ENCODE peak calls at places on chromosomes 7 and 10, in eight cellular contexts. One of them, this sample, is unnamed.

GRCh38 chr10:119428789-119429188 is 113.7 kb downstream of the RGS10 start:
- DNase-seq in B cell: no peak
- DNase-seq in nephron progenitor cell: peak
- DNase-seq in NCI-H1105 treated with DMSO at 0.1 percent for 48 hours: no peak
- DNase-seq in K562: peak
- DNase-seq in anterior cingulate cortex: no peak
- DNase-seq in CD4-positive, alpha-beta T cell: no peak
- DNase-seq in ELF-1: no peak
- DNase-seq in this sample: no peak

GRCh38 chr7:25481891-25482290 is 253.6 kb upstream of the NPVF start:
- DNase-seq in K562: no peak
- DNase-seq in NCI-H1105 treated with DMSO at 0.1 percent for 48 hours: no peak
- DNase-seq in B cell: no peak
- DNase-seq in nephron progenitor cell: no peak
- DNase-seq in ELF-1: no peak
- DNase-seq in CD4-positive, alpha-beta T cell: no peak
- DNase-seq in anterior cingulate cortex: no peak
- DNase-seq in this sample: no peak

GRCh38 chr7:145812218-145812617 is 304.4 kb upstream of the CNTNAP2 start:
- DNase-seq in CD4-positive, alpha-beta T cell: no peak
- DNase-seq in nephron progenitor cell: no peak
- DNase-seq in B cell: no peak
- DNase-seq in K562: no peak
- DNase-seq in ELF-1: no peak
- DNase-seq in NCI-H1105 treated with DMSO at 0.1 percent for 48 hours: no peak
- DNase-seq in anterior cingulate cortex: no peak
- DNase-seq in this sample: no peak

GRCh38 chr10:52502237-52502636 is 188.2 kb downstream of the DKK1 start:
- DNase-seq in nephron progenitor cell: no peak
- DNase-seq in B cell: no peak
- DNase-seq in anterior cingulate cortex: no peak
- DNase-seq in K562: no peak
- DNase-seq in CD4-positive, alpha-beta T cell: no peak
- DNase-seq in NCI-H1105 treated with DMSO at 0.1 percent for 48 hours: no peak
- DNase-seq in ELF-1: no peak
- DNase-seq in this sample: no peak

GRCh38 chr7:24786941-24787340 is 29.7 kb upstream of the GSDME start:
- DNase-seq in NCI-H1105 treated with DMSO at 0.1 percent for 48 hours: no peak
- DNase-seq in CD4-positive, alpha-beta T cell: no peak
- DNase-seq in K562: no peak
- DNase-seq in nephron progenitor cell: no peak
- DNase-seq in ELF-1: no peak
- DNase-seq in anterior cingulate cortex: no peak
- DNase-seq in B cell: no peak
- DNase-seq in this sample: peak

GRCh38 chr10:88918506-88918905 is 34.1 kb downstream of the ACTA2 start:
- DNase-seq in CD4-positive, alpha-beta T cell: no peak
- DNase-seq in nephron progenitor cell: no peak
- DNase-seq in NCI-H1105 treated with DMSO at 0.1 percent for 48 hours: no peak
- DNase-seq in anterior cingulate cortex: no peak
- DNase-seq in ELF-1: no peak
- DNase-seq in K562: no peak
- DNase-seq in B cell: no peak
- DNase-seq in this sample: no peak

GRCh38 chr10:100751211-100751933 is 6.0 kb downstream of the PAX2 start:
- DNase-seq in K562: no peak
- DNase-seq in anterior cingulate cortex: no peak
- DNase-seq in B cell: no peak
- DNase-seq in nephron progenitor cell: no peak
- DNase-seq in CD4-positive, alpha-beta T cell: no peak
- DNase-seq in NCI-H1105 treated with DMSO at 0.1 percent for 48 hours: no peak
- DNase-seq in ELF-1: no peak
- DNase-seq in this sample: no peak

GRCh38 chr10:73931767-73932624 is 21.1 kb downstream of the PLAU start:
- DNase-seq in anterior cingulate cortex: no peak
- DNase-seq in nephron progenitor cell: no peak
- DNase-seq in NCI-H1105 treated with DMSO at 0.1 percent for 48 hours: no peak
- DNase-seq in K562: peak
- DNase-seq in B cell: no peak
- DNase-seq in ELF-1: peak
- DNase-seq in CD4-positive, alpha-beta T cell: peak
- DNase-seq in this sample: peak

GRCh38 chr10:73876157-73876556 is 1.8 kb upstream of the CAMK2G start:
- DNase-seq in nephron progenitor cell: no peak
- DNase-seq in K562: no peak
- DNase-seq in NCI-H1105 treated with DMSO at 0.1 percent for 48 hours: no peak
- DNase-seq in ELF-1: peak
- DNase-seq in B cell: no peak
- DNase-seq in anterior cingulate cortex: no peak
- DNase-seq in CD4-positive, alpha-beta T cell: no peak
- DNase-seq in this sample: peak

GRCh38 chr10:103859161-103860141 is 4.1 kb upstream of the SH3PXD2A start:
- DNase-seq in anterior cingulate cortex: peak
- DNase-seq in K562: peak
- DNase-seq in B cell: no peak
- DNase-seq in nephron progenitor cell: peak
- DNase-seq in NCI-H1105 treated with DMSO at 0.1 percent for 48 hours: peak
- DNase-seq in ELF-1: peak
- DNase-seq in CD4-positive, alpha-beta T cell: peak
- DNase-seq in this sample: no peak

GRCh38 chr10:114024876-114025609 is 18.6 kb upstream of the ADRB1 start:
- DNase-seq in ELF-1: no peak
- DNase-seq in NCI-H1105 treated with DMSO at 0.1 percent for 48 hours: no peak
- DNase-seq in anterior cingulate cortex: no peak
- DNase-seq in nephron progenitor cell: no peak
- DNase-seq in B cell: peak
- DNase-seq in K562: peak
- DNase-seq in CD4-positive, alpha-beta T cell: no peak
- DNase-seq in this sample: peak

GRCh38 chr7:76396039-76396732 is 13.3 kb downstream of the SSC4D start:
- DNase-seq in NCI-H1105 treated with DMSO at 0.1 percent for 48 hours: no peak
- DNase-seq in K562: no peak
- DNase-seq in anterior cingulate cortex: no peak
- DNase-seq in B cell: no peak
- DNase-seq in CD4-positive, alpha-beta T cell: no peak
- DNase-seq in ELF-1: peak
- DNase-seq in nephron progenitor cell: no peak
- DNase-seq in this sample: peak

GRCh38 chr10:102657984-102658724 is 13.9 kb downstream of the TRIM8 start:
- DNase-seq in CD4-positive, alpha-beta T cell: no peak
- DNase-seq in NCI-H1105 treated with DMSO at 0.1 percent for 48 hours: no peak
- DNase-seq in nephron progenitor cell: no peak
- DNase-seq in anterior cingulate cortex: no peak
- DNase-seq in K562: no peak
- DNase-seq in B cell: no peak
- DNase-seq in ELF-1: no peak
- DNase-seq in this sample: no peak

GRCh38 chr7:67618569-67619543 is 622.2 kb downstream of the TYW1 start:
- DNase-seq in CD4-positive, alpha-beta T cell: no peak
- DNase-seq in nephron progenitor cell: peak
- DNase-seq in anterior cingulate cortex: peak
- DNase-seq in ELF-1: peak
- DNase-seq in B cell: no peak
- DNase-seq in K562: no peak
- DNase-seq in NCI-H1105 treated with DMSO at 0.1 percent for 48 hours: peak
- DNase-seq in this sample: no peak

GRCh38 chr7:150728011-150728410 is 9.2 kb upstream of the GIMAP5 start:
- DNase-seq in B cell: no peak
- DNase-seq in anterior cingulate cortex: no peak
- DNase-seq in K562: no peak
- DNase-seq in nephron progenitor cell: no peak
- DNase-seq in CD4-positive, alpha-beta T cell: no peak
- DNase-seq in NCI-H1105 treated with DMSO at 0.1 percent for 48 hours: no peak
- DNase-seq in ELF-1: no peak
- DNase-seq in this sample: no peak

GRCh38 chr10:44468965-44469364 is 84.1 kb upstream of the CXCL12 start:
- DNase-seq in B cell: no peak
- DNase-seq in CD4-positive, alpha-beta T cell: no peak
- DNase-seq in NCI-H1105 treated with DMSO at 0.1 percent for 48 hours: no peak
- DNase-seq in anterior cingulate cortex: no peak
- DNase-seq in nephron progenitor cell: no peak
- DNase-seq in ELF-1: no peak
- DNase-seq in K562: no peak
- DNase-seq in this sample: no peak

GRCh38 chr10:98096731-98097130 is 37.7 kb upstream of the R3HCC1L start:
- DNase-seq in nephron progenitor cell: no peak
- DNase-seq in anterior cingulate cortex: no peak
- DNase-seq in NCI-H1105 treated with DMSO at 0.1 percent for 48 hours: no peak
- DNase-seq in K562: no peak
- DNase-seq in CD4-positive, alpha-beta T cell: no peak
- DNase-seq in B cell: no peak
- DNase-seq in ELF-1: no peak
- DNase-seq in this sample: no peak

GRCh38 chr10:43249962-43250624 is 16.8 kb downstream of the RASGEF1A start:
- DNase-seq in anterior cingulate cortex: no peak
- DNase-seq in CD4-positive, alpha-beta T cell: no peak
- DNase-seq in K562: no peak
- DNase-seq in nephron progenitor cell: peak
- DNase-seq in B cell: peak
- DNase-seq in NCI-H1105 treated with DMSO at 0.1 percent for 48 hours: no peak
- DNase-seq in ELF-1: peak
- DNase-seq in this sample: peak

GRCh38 chr10:117540640-117541404 is 1.7 kb upstream of the EMX2 start:
- DNase-seq in nephron progenitor cell: no peak
- DNase-seq in B cell: no peak
- DNase-seq in NCI-H1105 treated with DMSO at 0.1 percent for 48 hours: no peak
- DNase-seq in K562: no peak
- DNase-seq in anterior cingulate cortex: no peak
- DNase-seq in CD4-positive, alpha-beta T cell: no peak
- DNase-seq in ELF-1: no peak
- DNase-seq in this sample: no peak

GRCh38 chr7:94403546-94403945 is 8.9 kb downstream of the COL1A2 start:
- DNase-seq in CD4-positive, alpha-beta T cell: no peak
- DNase-seq in B cell: no peak
- DNase-seq in ELF-1: no peak
- DNase-seq in K562: no peak
- DNase-seq in NCI-H1105 treated with DMSO at 0.1 percent for 48 hours: no peak
- DNase-seq in nephron progenitor cell: no peak
- DNase-seq in anterior cingulate cortex: no peak
- DNase-seq in this sample: no peak

GRCh38 chr7:150754950-150755349 is 17.7 kb downstream of the GIMAP5 start:
- DNase-seq in NCI-H1105 treated with DMSO at 0.1 percent for 48 hours: no peak
- DNase-seq in CD4-positive, alpha-beta T cell: no peak
- DNase-seq in anterior cingulate cortex: no peak
- DNase-seq in ELF-1: no peak
- DNase-seq in K562: no peak
- DNase-seq in nephron progenitor cell: no peak
- DNase-seq in B cell: no peak
- DNase-seq in this sample: no peak

GRCh38 chr10:100341953-100342626 is 4.9 kb upstream of the SCD start:
- DNase-seq in ELF-1: peak
- DNase-seq in CD4-positive, alpha-beta T cell: peak
- DNase-seq in NCI-H1105 treated with DMSO at 0.1 percent for 48 hours: peak
- DNase-seq in nephron progenitor cell: peak
- DNase-seq in anterior cingulate cortex: no peak
- DNase-seq in B cell: no peak
- DNase-seq in K562: peak
- DNase-seq in this sample: peak